ENCODE peak calls at places on chromosomes 12 and 14, in ten cellular contexts. X is body of pancreas, T is stomach, E is breast epithelium, R is ovary, M is HCT116, F is transverse colon, Z is K562, S is A549, J is IMR-90. P is an unnamed sample.

GRCh38 chr14:88352299-88353097 is 29.4 kb upstream of the KCNK10 start:
- DNase-seq in M (no peak), J (peak), E (no peak), X (no peak), R (no peak), S (no peak), Z (no peak), T (no peak), F (no peak), P (no peak)

GRCh38 chr14:90726656-90727055 is 89.6 kb downstream of the TTC7B start:
- DNase-seq in E (no peak), M (peak), F (peak), R (no peak), X (no peak), J (peak), T (peak), S (no peak), Z (no peak), P (no peak)

GRCh38 chr14:75979071-75979571 is 2.7 kb downstream of the TGFB3 start:
- DNase-seq in M (no peak), X (peak), F (peak), Z (peak), S (peak), R (peak), T (no peak), J (peak), E (no peak), P (no peak)

GRCh38 chr12:120944645-120945217 is 33.6 kb upstream of the HNF1A start:
- DNase-seq in Z (peak), E (peak), T (peak), F (peak), X (peak), R (peak), S (peak), J (peak), M (no peak), P (peak)

GRCh38 chr12:67096533-67097318 is 172.4 kb upstream of the CAND1 start:
- DNase-seq in J (no peak), X (no peak), R (no peak), E (no peak), M (no peak), S (no peak), F (no peak), T (no peak), Z (no peak), P (no peak)

GRCh38 chr14:62168564-62169155 is 406.4 kb downstream of the SNAPC1 start:
- DNase-seq in T (no peak), E (no peak), X (no peak), F (no peak), R (no peak), S (no peak), Z (no peak), M (no peak), J (no peak), P (no peak)

GRCh38 chr14:72816287-72816686 is 77.6 kb downstream of the DPF3 start:
- DNase-seq in J (no peak), Z (no peak), M (no peak), T (no peak), X (no peak), F (no peak), R (no peak), S (no peak), E (no peak), P (no peak)

GRCh38 chr12:15899282-15899870 is 11.8 kb upstream of the DERA start:
- DNase-seq in X (no peak), J (no peak), S (no peak), Z (no peak), F (no peak), R (no peak), E (no peak), M (no peak), T (no peak), P (no peak)

GRCh38 chr12:42284876-42285275 is 41.0 kb downstream of the ZCRB1 start:
- DNase-seq in Z (no peak), M (no peak), X (no peak), R (no peak), S (no peak), J (peak), F (no peak), T (no peak), E (no peak), P (no peak)

GRCh38 chr14:61753631-61754030 is 8.6 kb upstream of the SNAPC1 start:
- DNase-seq in M (no peak), X (no peak), F (no peak), Z (peak), J (peak), R (no peak), T (no peak), E (no peak), S (no peak), P (no peak)

GRCh38 chr12:47755655-47756562 is 2.8 kb downstream of the RAPGEF3 start:
- DNase-seq in M (no peak), X (no peak), R (no peak), F (peak), S (no peak), Z (no peak), J (no peak), T (peak), E (no peak), P (no peak)

GRCh38 chr14:20456971-20457370 is 1.9 kb downstream of the APEX1 start:
- DNase-seq in S (no peak), R (no peak), X (no peak), E (no peak), M (no peak), J (no peak), Z (no peak), F (no peak), T (no peak), P (no peak)

GRCh38 chr12:96063046-96063445 is 27.7 kb upstream of the LTA4H start:
- DNase-seq in X (no peak), F (no peak), T (no peak), M (no peak), Z (no peak), S (peak), R (no peak), J (peak), E (no peak), P (no peak)

GRCh38 chr14:35387713-35388579 is 16.6 kb downstream of the NFKBIA start:
- DNase-seq in E (no peak), J (no peak), Z (no peak), F (no peak), S (no peak), X (no peak), M (no peak), T (no peak), R (no peak), P (no peak)

GRCh38 chr12:96327889-96328288 is 72.3 kb downstream of the CDK17 start:
- DNase-seq in S (no peak), X (no peak), F (no peak), T (no peak), E (no peak), R (no peak), M (no peak), J (no peak), Z (no peak), P (no peak)

GRCh38 chr12:126033746-126034145 is 968.5 kb downstream of the AACS start:
- DNase-seq in F (peak), T (no peak), M (no peak), E (no peak), J (no peak), R (no peak), S (no peak), Z (no peak), X (no peak), P (no peak)

GRCh38 chr12:111557271-111558106 is 41.6 kb downstream of the ATXN2 start:
- DNase-seq in M (no peak), E (no peak), R (no peak), J (peak), T (no peak), F (no peak), X (no peak), S (no peak), Z (no peak), P (no peak)

GRCh38 chr12:65497645-65498044 is 219.2 kb downstream of the MSRB3 start:
- DNase-seq in Z (no peak), J (no peak), T (no peak), F (no peak), E (no peak), R (no peak), S (no peak), X (no peak), M (no peak), P (no peak)

GRCh38 chr14:90831821-90832220 is 15.6 kb upstream of the TTC7B start:
- DNase-seq in M (no peak), T (no peak), R (no peak), F (no peak), E (no peak), Z (no peak), X (no peak), S (no peak), J (no peak), P (no peak)

GRCh38 chr14:68733086-68733621 is 59.7 kb downstream of the ZFP36L1 start:
- DNase-seq in M (no peak), Z (no peak), X (no peak), S (no peak), E (no peak), T (no peak), F (no peak), J (no peak), R (no peak), P (no peak)

GRCh38 chr12:32083489-32083888 is 23.2 kb upstream of the BICD1 start:
- DNase-seq in J (peak), Z (no peak), S (no peak), T (no peak), F (no peak), E (no peak), X (no peak), R (no peak), M (no peak), P (no peak)

GRCh38 chr12:106692896-106693295 is 81.6 kb upstream of the RIC8B start:
- DNase-seq in X (no peak), S (no peak), Z (no peak), E (no peak), T (no peak), F (no peak), R (no peak), J (no peak), M (no peak), P (no peak)

GRCh38 chr12:5522358-5523335 is 90.7 kb downstream of the NTF3 start:
- DNase-seq in R (no peak), E (no peak), X (no peak), F (no peak), J (no peak), Z (no peak), T (no peak), S (no peak), M (no peak), P (no peak)

GRCh38 chr12:5388581-5389535 is 43.0 kb upstream of the NTF3 start:
- DNase-seq in X (no peak), F (no peak), J (peak), M (peak), E (no peak), Z (no peak), S (no peak), T (no peak), R (no peak), P (peak)

GRCh38 chr12:88339254-88339949 is 197.3 kb downstream of the TMTC3 start:
- DNase-seq in X (no peak), Z (no peak), F (no peak), R (no peak), T (no peak), E (no peak), M (peak), J (peak), S (no peak), P (no peak)

GRCh38 chr12:131892711-131893604 is 1.5 kb upstream of the ULK1 start:
- DNase-seq in J (no peak), M (no peak), S (peak), Z (no peak), T (no peak), X (no peak), R (peak), E (no peak), F (no peak), P (peak)

GRCh38 chr12:17992002-17992656 is 97.9 kb downstream of the RERGL start:
- DNase-seq in E (no peak), Z (peak), F (no peak), J (peak), X (no peak), M (peak), T (no peak), R (no peak), S (peak), P (no peak)

GRCh38 chr12:52197371-52198231 is 5.8 kb upstream of the KRT80 start:
- DNase-seq in M (no peak), R (no peak), S (no peak), J (no peak), F (no peak), T (peak), E (no peak), Z (no peak), X (peak), P (no peak)

GRCh38 chr12:122646568-122647220 is 56.5 kb downstream of the HCAR2 start:
- DNase-seq in R (no peak), T (no peak), M (no peak), E (no peak), F (no peak), J (peak), X (no peak), Z (no peak), S (no peak), P (peak)

GRCh38 chr14:21846227-21846885 is 172.7 kb upstream of the OR4E1 start:
- DNase-seq in S (no peak), E (no peak), X (peak), M (no peak), R (no peak), Z (peak), T (peak), F (peak), J (peak), P (no peak)

GRCh38 chr14:101120636-101121398 is 217.3 kb upstream of the RTL1 start:
- DNase-seq in Z (no peak), M (no peak), R (peak), J (no peak), F (peak), X (no peak), E (no peak), T (peak), S (no peak), P (no peak)
- TF ChIP-seq POLR2A in Z (no peak), M (no peak), R (no peak), J (no peak), F (peak), X (peak), E (no peak), T (no peak), S (no peak), P (no peak)

DNA sequence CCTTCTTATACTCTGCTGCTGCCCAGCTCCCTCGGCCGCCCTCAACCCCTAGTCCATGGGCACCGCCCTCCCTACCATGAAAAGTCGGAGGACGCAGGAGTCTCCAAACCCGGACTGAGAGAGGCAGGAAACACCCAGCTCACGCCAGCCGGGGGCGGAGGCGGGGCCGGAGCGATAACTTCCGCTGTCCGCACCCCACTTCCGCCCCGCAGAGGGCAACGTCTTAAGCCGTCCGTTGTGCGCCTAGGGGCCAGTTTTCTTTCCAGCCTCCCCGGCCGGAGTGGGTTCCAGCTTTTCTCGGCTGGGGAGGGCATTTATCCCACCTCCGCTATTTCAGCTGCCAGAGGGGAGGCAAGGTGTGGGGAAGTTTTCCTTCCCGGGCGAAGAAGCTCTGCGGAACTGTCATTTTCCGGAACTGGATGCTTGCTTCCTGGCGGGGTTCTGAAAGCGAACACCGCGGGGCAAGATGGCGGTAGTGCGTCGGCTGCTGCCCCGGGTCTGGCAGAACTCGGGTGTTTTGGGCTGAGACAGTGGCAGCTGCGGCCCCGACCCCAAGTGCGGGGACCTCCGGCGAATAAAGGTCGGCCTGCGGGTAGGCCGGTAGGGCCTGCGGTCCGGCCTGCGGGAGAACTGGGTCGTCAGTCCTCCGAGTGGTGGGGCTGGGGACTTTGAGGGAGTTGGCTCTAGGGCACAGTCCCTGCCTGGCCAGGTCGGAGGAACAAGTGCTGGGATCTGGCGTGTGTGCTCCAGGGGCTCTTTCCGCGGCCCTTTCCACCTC is at the start of the genes KCTD10 and UBE3B:
- DNase-seq in E (peak), R (peak), Z (peak), F (peak), T (peak), M (peak), X (peak), J (peak), S (peak), P (peak)
- TF ChIP-seq POLR2A in E (no peak), R (peak), Z (peak), F (peak), T (peak), M (peak), X (peak), J (peak), S (peak), P (peak)

GRCh38 chr12:53966385-53967133 is 6.4 kb upstream of the HOXC11 start:
- DNase-seq in T (no peak), J (no peak), Z (no peak), F (no peak), R (no peak), X (no peak), E (no peak), S (no peak), M (no peak), P (no peak)

GRCh38 chr12:53963434-53964314 is 9.0 kb downstream of the HOXC12 start:
- DNase-seq in E (peak), F (no peak), J (no peak), S (no peak), Z (no peak), R (no peak), T (no peak), X (no peak), M (no peak), P (no peak)

GRCh38 chr12:53966070-53966384 is 6.9 kb upstream of the HOXC11 start:
- DNase-seq in S (no peak), X (no peak), R (no peak), E (no peak), F (no peak), M (no peak), Z (no peak), T (no peak), J (no peak), P (no peak)

GRCh38 chr12:53964315-53964713 is 8.6 kb upstream of the HOXC11 start:
- DNase-seq in T (no peak), S (no peak), Z (no peak), R (no peak), J (no peak), M (no peak), E (no peak), F (no peak), X (no peak), P (no peak)

DNA sequence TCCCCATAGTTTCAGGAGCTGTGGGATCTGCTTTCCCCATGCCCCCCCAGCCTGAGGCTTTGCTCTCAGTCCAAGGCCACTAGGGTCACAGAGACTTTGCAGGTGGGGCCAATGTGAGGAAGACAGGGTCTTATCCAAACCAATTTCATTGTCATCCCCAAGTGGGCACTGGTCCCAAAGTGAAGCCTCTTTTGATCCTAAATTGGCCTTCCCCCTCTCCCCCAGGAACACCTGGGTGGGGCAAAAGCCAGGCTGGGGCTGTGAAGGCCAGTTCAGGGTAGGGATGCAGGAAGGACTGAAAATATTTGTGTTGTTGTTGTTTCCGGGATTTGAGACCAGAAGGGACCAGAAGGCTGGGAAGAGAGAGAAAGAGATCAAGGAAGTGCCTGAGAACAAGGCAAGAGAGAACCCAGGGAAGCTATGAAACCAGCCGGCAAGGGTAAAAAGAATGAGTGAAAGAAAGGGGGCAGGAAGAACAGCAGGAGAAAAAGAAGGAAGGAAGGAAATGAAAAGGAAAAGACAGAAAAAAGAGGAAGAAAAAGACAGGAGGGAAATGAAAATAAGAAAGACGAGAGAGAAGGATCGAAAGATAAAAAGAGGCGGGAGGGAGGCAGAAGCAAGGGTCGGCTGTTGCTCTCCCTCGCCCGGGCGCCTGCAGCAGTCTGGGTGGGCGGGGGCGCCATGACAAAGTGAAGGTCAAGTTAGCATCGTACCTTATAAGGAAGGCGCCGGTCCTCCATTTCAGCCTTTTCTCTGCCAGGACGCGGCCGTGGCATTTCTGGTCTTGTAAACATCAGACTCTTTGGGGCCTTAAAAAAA is 7.5 kb upstream of the HOXC11 start:
- DNase-seq in F (no peak), Z (no peak), R (peak), M (no peak), S (no peak), X (no peak), J (no peak), E (no peak), T (no peak), P (no peak)
- TF ChIP-seq POLR2A in F (no peak), Z (no peak), R (no peak), M (no peak), S (no peak), X (no peak), J (no peak), E (no peak), T (no peak), P (no peak)

DNA sequence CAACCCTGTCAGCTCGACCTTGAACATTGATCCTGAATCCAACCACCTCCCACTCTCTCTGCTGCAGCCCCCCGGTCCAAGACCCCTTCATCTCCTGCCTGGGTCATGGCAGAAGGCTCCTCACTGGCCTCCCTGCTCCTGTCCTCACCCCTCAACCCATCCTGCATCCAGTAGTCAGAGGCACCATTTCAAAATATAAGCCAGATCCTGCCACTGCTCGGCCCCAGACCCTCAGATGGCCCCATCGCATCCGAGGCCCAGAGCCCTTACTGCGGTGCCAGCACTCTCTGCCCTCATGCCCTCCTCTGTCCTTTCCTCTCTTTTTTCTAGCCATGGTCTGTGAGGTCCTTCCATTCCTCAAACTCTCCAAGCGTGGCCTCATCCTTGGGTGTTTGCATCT is 34.3 kb upstream of the LHX5 start:
- DNase-seq in X (no peak), T (no peak), F (no peak), Z (no peak), R (no peak), S (no peak), E (no peak), J (no peak), M (no peak), P (no peak)
- TF ChIP-seq POLR2A in X (no peak), T (no peak), F (no peak), Z (no peak), R (no peak), S (no peak), E (no peak), J (no peak), M (no peak), P (no peak)

GRCh38 chr14:105248368-105249174 is at the start of gene BTBD6:
- DNase-seq in E (peak), S (peak), J (peak), T (peak), F (peak), Z (no peak), X (peak), R (peak), M (peak), P (peak)
- TF ChIP-seq POLR2A in E (no peak), S (peak), J (no peak), T (no peak), F (peak), Z (no peak), X (no peak), R (peak), M (no peak), P (peak)

GRCh38 chr12:11798856-11799530 is 149.5 kb downstream of the ETV6 start:
- DNase-seq in J (peak), Z (peak), F (no peak), R (no peak), T (no peak), E (no peak), M (no peak), S (no peak), X (no peak), P (no peak)
- TF ChIP-seq POLR2A in J (no peak), Z (no peak), F (no peak), R (no peak), T (no peak), E (no peak), M (no peak), S (no peak), X (no peak), P (no peak)

DNA sequence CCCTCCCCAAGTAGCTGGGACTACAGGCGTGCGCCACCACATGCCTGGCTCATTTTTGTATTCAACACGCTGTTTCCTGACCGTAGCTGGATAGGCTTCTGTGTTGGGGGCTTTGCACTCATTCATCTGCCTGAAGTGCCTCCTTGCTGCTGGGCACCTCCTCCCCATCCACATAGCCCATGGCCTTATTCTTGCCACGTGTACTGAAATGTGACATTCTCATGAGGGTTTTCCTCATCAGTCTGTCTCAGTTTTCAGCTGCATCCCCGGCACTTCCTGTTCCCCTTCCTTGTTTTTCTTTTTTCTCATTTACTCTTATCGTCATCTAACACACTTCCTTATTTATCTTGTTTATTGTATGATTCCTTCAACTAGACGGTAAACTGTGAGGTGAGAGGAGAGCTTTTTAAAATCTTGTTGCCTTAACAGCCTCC is 36.6 kb downstream of the RCOR1 start:
- DNase-seq in R (no peak), M (no peak), S (no peak), T (no peak), X (no peak), E (no peak), Z (peak), J (no peak), F (no peak), P (no peak)
- TF ChIP-seq POLR2A in R (no peak), M (no peak), S (no peak), T (no peak), X (no peak), E (no peak), Z (no peak), J (no peak), F (no peak), P (no peak)

P was measured in H54.